ENCODE peak calls at places on chromosomes 16 and 17, in ten cellular contexts. P, E, A, D, C, H, K, T, B and L are unnamed samples.

GRCh38 chr17:64250211-64250835 is 12.7 kb downstream of the TEX2 start:
- DNase-seq in P (no peak), E (no peak), A (no peak), D (no peak), C (no peak), H (no peak), K (peak), T (no peak), B (no peak), L (no peak)

GRCh38 chr16:88337021-88337420 is 45.7 kb upstream of the ZNF469 start:
- DNase-seq in P (no peak), E (no peak), A (no peak), D (no peak), C (no peak), H (no peak), K (no peak), T (no peak), B (no peak), L (no peak)

GRCh38 chr17:38469875-38470274 is 41.6 kb downstream of the ARHGAP23 start:
- DNase-seq in P (no peak), E (no peak), A (no peak), D (no peak), C (no peak), H (no peak), K (no peak), T (no peak), B (peak), L (no peak)

GRCh38 chr17:28380572-28380907 is 9.0 kb downstream of the SARM1 start:
- DNase-seq in P (no peak), E (no peak), A (no peak), D (no peak), C (no peak), H (no peak), K (no peak), T (no peak), B (no peak), L (no peak)

GRCh38 chr17:57097832-57098421 is 12.9 kb downstream of the AKAP1 start:
- DNase-seq in P (no peak), E (no peak), A (no peak), D (no peak), C (no peak), H (no peak), K (no peak), T (no peak), B (peak), L (no peak)

GRCh38 chr17:66417300-66417719 is 114.9 kb downstream of the PRKCA start:
- DNase-seq in P (no peak), E (no peak), A (no peak), D (no peak), C (no peak), H (no peak), K (no peak), T (no peak), B (no peak), L (no peak)

GRCh38 chr16:27929818-27930217 is 133.7 kb downstream of the GSG1L start:
- DNase-seq in P (no peak), E (no peak), A (no peak), D (no peak), C (no peak), H (no peak), K (no peak), T (no peak), B (no peak), L (no peak)

GRCh38 chr16:16025214-16025968 is 76.0 kb downstream of the ABCC1 start:
- DNase-seq in P (no peak), E (peak), A (no peak), D (peak), C (no peak), H (no peak), K (peak), T (peak), B (peak), L (peak)

GRCh38 chr16:27273670-27274522 is 5.3 kb upstream of the NSMCE1 start:
- DNase-seq in P (no peak), E (no peak), A (no peak), D (peak), C (no peak), H (no peak), K (peak), T (no peak), B (peak), L (no peak)

GRCh38 chr17:17515921-17516295 is 19.7 kb upstream of the RASD1 start:
- DNase-seq in P (no peak), E (no peak), A (peak), D (no peak), C (no peak), H (no peak), K (no peak), T (no peak), B (peak), L (no peak)

GRCh38 chr16:74716355-74716754 is 15.7 kb upstream of the MLKL start:
- DNase-seq in P (no peak), E (no peak), A (no peak), D (no peak), C (no peak), H (no peak), K (no peak), T (no peak), B (peak), L (no peak)

GRCh38 chr17:42167807-42168206 is 13.0 kb upstream of the RAB5C start:
- DNase-seq in P (no peak), E (no peak), A (no peak), D (no peak), C (no peak), H (no peak), K (no peak), T (no peak), B (no peak), L (no peak)

GRCh38 chr17:56887105-56887504 is 26.7 kb downstream of the TRIM25 start:
- DNase-seq in P (no peak), E (no peak), A (no peak), D (no peak), C (no peak), H (no peak), K (no peak), T (no peak), B (no peak), L (no peak)

GRCh38 chr17:76789235-76789788 is 51.4 kb downstream of the MFSD11 start:
- DNase-seq in P (peak), E (no peak), A (no peak), D (no peak), C (no peak), H (no peak), K (no peak), T (no peak), B (no peak), L (no peak)